ENCODE peak calls at places on chromosomes 6 and 20, in ten cellular contexts. One of them, this sample, is unnamed.

GRCh38 chr20:50642288-50642803 is 49.0 kb downstream of the RIPOR3 start:
- DNase-seq in CD4-positive, alpha-beta T cell: no peak
- DNase-seq in activated CD4-positive, CD25-positive, alpha-beta regulatory T cell: no peak
- DNase-seq in right atrium auricular region: no peak
- DNase-seq in stimulated activated naive CD8-positive, alpha-beta T cell treated with anti-CD3 and anti-CD28 coated beads, Interleukin-15, Interleukin-2, amounts not matched to agents 100 U/mL and 50 U/mL, for 24 hours: no peak
- DNase-seq in NCI-H1105 treated with DMSO at 0.1 percent for 48 hours: no peak
- DNase-seq in iris pigment epithelial cell: no peak
- DNase-seq in frontal cortex: no peak
- DNase-seq in progenitor cell of endocrine pancreas: no peak
- DNase-seq in posterior cingulate gyrus: no peak
- DNase-seq in this sample: no peak

GRCh38 chr6:22926613-22927348 is 357.4 kb downstream of the HDGFL1 start:
- DNase-seq in CD4-positive, alpha-beta T cell: no peak
- DNase-seq in activated CD4-positive, CD25-positive, alpha-beta regulatory T cell: no peak
- DNase-seq in right atrium auricular region: no peak
- DNase-seq in stimulated activated naive CD8-positive, alpha-beta T cell treated with anti-CD3 and anti-CD28 coated beads, Interleukin-15, Interleukin-2, amounts not matched to agents 100 U/mL and 50 U/mL, for 24 hours: no peak
- DNase-seq in NCI-H1105 treated with DMSO at 0.1 percent for 48 hours: no peak
- DNase-seq in iris pigment epithelial cell: no peak
- DNase-seq in frontal cortex: no peak
- DNase-seq in progenitor cell of endocrine pancreas: no peak
- DNase-seq in posterior cingulate gyrus: no peak
- DNase-seq in this sample: no peak

GRCh38 chr6:41551086-41551702 is 5.0 kb downstream of the FOXP4 start:
- DNase-seq in CD4-positive, alpha-beta T cell: no peak
- DNase-seq in activated CD4-positive, CD25-positive, alpha-beta regulatory T cell: no peak
- DNase-seq in right atrium auricular region: no peak
- DNase-seq in stimulated activated naive CD8-positive, alpha-beta T cell treated with anti-CD3 and anti-CD28 coated beads, Interleukin-15, Interleukin-2, amounts not matched to agents 100 U/mL and 50 U/mL, for 24 hours: no peak
- DNase-seq in NCI-H1105 treated with DMSO at 0.1 percent for 48 hours: peak; percentile 88
- DNase-seq in iris pigment epithelial cell: no peak
- DNase-seq in frontal cortex: no peak
- DNase-seq in progenitor cell of endocrine pancreas: no peak
- DNase-seq in posterior cingulate gyrus: no peak
- DNase-seq in this sample: no peak

GRCh38 chr20:24684954-24685691 is 215.7 kb downstream of the SYNDIG1 start:
- DNase-seq in CD4-positive, alpha-beta T cell: no peak
- DNase-seq in activated CD4-positive, CD25-positive, alpha-beta regulatory T cell: no peak
- DNase-seq in right atrium auricular region: no peak
- DNase-seq in stimulated activated naive CD8-positive, alpha-beta T cell treated with anti-CD3 and anti-CD28 coated beads, Interleukin-15, Interleukin-2, amounts not matched to agents 100 U/mL and 50 U/mL, for 24 hours: no peak
- DNase-seq in NCI-H1105 treated with DMSO at 0.1 percent for 48 hours: no peak
- DNase-seq in iris pigment epithelial cell: no peak
- DNase-seq in frontal cortex: no peak
- DNase-seq in progenitor cell of endocrine pancreas: no peak
- DNase-seq in posterior cingulate gyrus: no peak
- DNase-seq in this sample: no peak

GRCh38 chr6:11938285-11938890 is 73.7 kb upstream of the HIVEP1 start:
- DNase-seq in CD4-positive, alpha-beta T cell: no peak
- DNase-seq in activated CD4-positive, CD25-positive, alpha-beta regulatory T cell: no peak
- DNase-seq in right atrium auricular region: no peak
- DNase-seq in stimulated activated naive CD8-positive, alpha-beta T cell treated with anti-CD3 and anti-CD28 coated beads, Interleukin-15, Interleukin-2, amounts not matched to agents 100 U/mL and 50 U/mL, for 24 hours: no peak
- DNase-seq in NCI-H1105 treated with DMSO at 0.1 percent for 48 hours: no peak
- DNase-seq in iris pigment epithelial cell: no peak
- DNase-seq in frontal cortex: no peak
- DNase-seq in progenitor cell of endocrine pancreas: no peak
- DNase-seq in posterior cingulate gyrus: no peak
- DNase-seq in this sample: no peak

GRCh38 chr6:9405369-9405768 is 970.0 kb upstream of the SLC35B3 start:
- DNase-seq in CD4-positive, alpha-beta T cell: no peak
- DNase-seq in activated CD4-positive, CD25-positive, alpha-beta regulatory T cell: no peak
- DNase-seq in right atrium auricular region: no peak
- DNase-seq in stimulated activated naive CD8-positive, alpha-beta T cell treated with anti-CD3 and anti-CD28 coated beads, Interleukin-15, Interleukin-2, amounts not matched to agents 100 U/mL and 50 U/mL, for 24 hours: no peak
- DNase-seq in NCI-H1105 treated with DMSO at 0.1 percent for 48 hours: no peak
- DNase-seq in iris pigment epithelial cell: peak; percentile 70
- DNase-seq in frontal cortex: no peak
- DNase-seq in progenitor cell of endocrine pancreas: no peak
- DNase-seq in posterior cingulate gyrus: no peak
- DNase-seq in this sample: no peak

GRCh38 chr20:33460711-33461110 is 17.1 kb upstream of the SNTA1 start:
- DNase-seq in CD4-positive, alpha-beta T cell: no peak
- DNase-seq in activated CD4-positive, CD25-positive, alpha-beta regulatory T cell: no peak
- DNase-seq in right atrium auricular region: no peak
- DNase-seq in stimulated activated naive CD8-positive, alpha-beta T cell treated with anti-CD3 and anti-CD28 coated beads, Interleukin-15, Interleukin-2, amounts not matched to agents 100 U/mL and 50 U/mL, for 24 hours: no peak
- DNase-seq in NCI-H1105 treated with DMSO at 0.1 percent for 48 hours: no peak
- DNase-seq in iris pigment epithelial cell: no peak
- DNase-seq in frontal cortex: no peak
- DNase-seq in progenitor cell of endocrine pancreas: no peak
- DNase-seq in posterior cingulate gyrus: no peak
- DNase-seq in this sample: no peak

GRCh38 chr6:18845891-18846290 is 458.7 kb downstream of the RNF144B start:
- DNase-seq in CD4-positive, alpha-beta T cell: no peak
- DNase-seq in activated CD4-positive, CD25-positive, alpha-beta regulatory T cell: no peak
- DNase-seq in right atrium auricular region: no peak
- DNase-seq in stimulated activated naive CD8-positive, alpha-beta T cell treated with anti-CD3 and anti-CD28 coated beads, Interleukin-15, Interleukin-2, amounts not matched to agents 100 U/mL and 50 U/mL, for 24 hours: no peak
- DNase-seq in NCI-H1105 treated with DMSO at 0.1 percent for 48 hours: peak; percentile 89
- DNase-seq in iris pigment epithelial cell: no peak
- DNase-seq in frontal cortex: no peak
- DNase-seq in progenitor cell of endocrine pancreas: no peak
- DNase-seq in posterior cingulate gyrus: no peak
- DNase-seq in this sample: no peak

GRCh38 chr20:53428997-53429396 is 164.6 kb downstream of the ZNF217 start:
- DNase-seq in CD4-positive, alpha-beta T cell: no peak
- DNase-seq in activated CD4-positive, CD25-positive, alpha-beta regulatory T cell: no peak
- DNase-seq in right atrium auricular region: no peak
- DNase-seq in stimulated activated naive CD8-positive, alpha-beta T cell treated with anti-CD3 and anti-CD28 coated beads, Interleukin-15, Interleukin-2, amounts not matched to agents 100 U/mL and 50 U/mL, for 24 hours: no peak
- DNase-seq in NCI-H1105 treated with DMSO at 0.1 percent for 48 hours: no peak
- DNase-seq in iris pigment epithelial cell: no peak
- DNase-seq in frontal cortex: no peak
- DNase-seq in progenitor cell of endocrine pancreas: no peak
- DNase-seq in posterior cingulate gyrus: no peak
- DNase-seq in this sample: no peak

GRCh38 chr20:38156280-38156679 is 8.8 kb downstream of the TGM2 start:
- DNase-seq in CD4-positive, alpha-beta T cell: no peak
- DNase-seq in activated CD4-positive, CD25-positive, alpha-beta regulatory T cell: no peak
- DNase-seq in right atrium auricular region: no peak
- DNase-seq in stimulated activated naive CD8-positive, alpha-beta T cell treated with anti-CD3 and anti-CD28 coated beads, Interleukin-15, Interleukin-2, amounts not matched to agents 100 U/mL and 50 U/mL, for 24 hours: no peak
- DNase-seq in NCI-H1105 treated with DMSO at 0.1 percent for 48 hours: no peak
- DNase-seq in iris pigment epithelial cell: no peak
- DNase-seq in frontal cortex: no peak
- DNase-seq in progenitor cell of endocrine pancreas: no peak
- DNase-seq in posterior cingulate gyrus: no peak
- DNase-seq in this sample: no peak

GRCh38 chr6:138692978-138693909 is 80.3 kb upstream of the CCDC28A start:
- DNase-seq in CD4-positive, alpha-beta T cell: no peak
- DNase-seq in activated CD4-positive, CD25-positive, alpha-beta regulatory T cell: no peak
- DNase-seq in right atrium auricular region: no peak
- DNase-seq in stimulated activated naive CD8-positive, alpha-beta T cell treated with anti-CD3 and anti-CD28 coated beads, Interleukin-15, Interleukin-2, amounts not matched to agents 100 U/mL and 50 U/mL, for 24 hours: peak; percentile 39
- DNase-seq in NCI-H1105 treated with DMSO at 0.1 percent for 48 hours: peak; percentile 70
- DNase-seq in iris pigment epithelial cell: peak; percentile 79
- DNase-seq in frontal cortex: peak; percentile 69
- DNase-seq in progenitor cell of endocrine pancreas: peak; percentile 62
- DNase-seq in posterior cingulate gyrus: no peak
- DNase-seq in this sample: peak; percentile 38

GRCh38 chr6:20366082-20366834 is 35.4 kb upstream of the E2F3 start:
- DNase-seq in CD4-positive, alpha-beta T cell: peak; percentile 8
- DNase-seq in activated CD4-positive, CD25-positive, alpha-beta regulatory T cell: peak; percentile 27
- DNase-seq in right atrium auricular region: no peak
- DNase-seq in stimulated activated naive CD8-positive, alpha-beta T cell treated with anti-CD3 and anti-CD28 coated beads, Interleukin-15, Interleukin-2, amounts not matched to agents 100 U/mL and 50 U/mL, for 24 hours: peak; percentile 29
- DNase-seq in NCI-H1105 treated with DMSO at 0.1 percent for 48 hours: no peak
- DNase-seq in iris pigment epithelial cell: no peak
- DNase-seq in frontal cortex: no peak
- DNase-seq in progenitor cell of endocrine pancreas: no peak
- DNase-seq in posterior cingulate gyrus: peak; percentile 28
- DNase-seq in this sample: no peak

GRCh38 chr20:58131581-58132142 is 96.8 kb downstream of the ANKRD60 start:
- DNase-seq in CD4-positive, alpha-beta T cell: no peak
- DNase-seq in activated CD4-positive, CD25-positive, alpha-beta regulatory T cell: no peak
- DNase-seq in right atrium auricular region: peak; percentile 26
- DNase-seq in stimulated activated naive CD8-positive, alpha-beta T cell treated with anti-CD3 and anti-CD28 coated beads, Interleukin-15, Interleukin-2, amounts not matched to agents 100 U/mL and 50 U/mL, for 24 hours: no peak
- DNase-seq in NCI-H1105 treated with DMSO at 0.1 percent for 48 hours: peak; percentile 51
- DNase-seq in iris pigment epithelial cell: peak; percentile 91
- DNase-seq in frontal cortex: no peak
- DNase-seq in progenitor cell of endocrine pancreas: no peak
- DNase-seq in posterior cingulate gyrus: no peak
- DNase-seq in this sample: no peak

GRCh38 chr6:151716446-151717047 is 90.9 kb upstream of the ESR1 start:
- DNase-seq in CD4-positive, alpha-beta T cell: peak; percentile 4
- DNase-seq in activated CD4-positive, CD25-positive, alpha-beta regulatory T cell: no peak
- DNase-seq in right atrium auricular region: no peak
- DNase-seq in stimulated activated naive CD8-positive, alpha-beta T cell treated with anti-CD3 and anti-CD28 coated beads, Interleukin-15, Interleukin-2, amounts not matched to agents 100 U/mL and 50 U/mL, for 24 hours: no peak
- DNase-seq in NCI-H1105 treated with DMSO at 0.1 percent for 48 hours: peak; percentile 5
- DNase-seq in iris pigment epithelial cell: no peak
- DNase-seq in frontal cortex: no peak
- DNase-seq in progenitor cell of endocrine pancreas: no peak
- DNase-seq in posterior cingulate gyrus: no peak
- DNase-seq in this sample: no peak

GRCh38 chr20:55079917-55080316 is 604.5 kb downstream of the DOK5 start:
- DNase-seq in CD4-positive, alpha-beta T cell: no peak
- DNase-seq in activated CD4-positive, CD25-positive, alpha-beta regulatory T cell: no peak
- DNase-seq in right atrium auricular region: no peak
- DNase-seq in stimulated activated naive CD8-positive, alpha-beta T cell treated with anti-CD3 and anti-CD28 coated beads, Interleukin-15, Interleukin-2, amounts not matched to agents 100 U/mL and 50 U/mL, for 24 hours: no peak
- DNase-seq in NCI-H1105 treated with DMSO at 0.1 percent for 48 hours: no peak
- DNase-seq in iris pigment epithelial cell: no peak
- DNase-seq in frontal cortex: no peak
- DNase-seq in progenitor cell of endocrine pancreas: no peak
- DNase-seq in posterior cingulate gyrus: no peak
- DNase-seq in this sample: no peak

GRCh38 chr20:20719411-20719810 is 7.0 kb upstream of the RALGAPA2 start:
- DNase-seq in CD4-positive, alpha-beta T cell: no peak
- DNase-seq in activated CD4-positive, CD25-positive, alpha-beta regulatory T cell: no peak
- DNase-seq in right atrium auricular region: no peak
- DNase-seq in stimulated activated naive CD8-positive, alpha-beta T cell treated with anti-CD3 and anti-CD28 coated beads, Interleukin-15, Interleukin-2, amounts not matched to agents 100 U/mL and 50 U/mL, for 24 hours: no peak
- DNase-seq in NCI-H1105 treated with DMSO at 0.1 percent for 48 hours: no peak
- DNase-seq in iris pigment epithelial cell: no peak
- DNase-seq in frontal cortex: no peak
- DNase-seq in progenitor cell of endocrine pancreas: no peak
- DNase-seq in posterior cingulate gyrus: no peak
- DNase-seq in this sample: no peak

GRCh38 chr20:57330998-57331397 is 1.4 kb downstream of the SPO11 start:
- DNase-seq in CD4-positive, alpha-beta T cell: no peak
- DNase-seq in activated CD4-positive, CD25-positive, alpha-beta regulatory T cell: no peak
- DNase-seq in right atrium auricular region: no peak
- DNase-seq in stimulated activated naive CD8-positive, alpha-beta T cell treated with anti-CD3 and anti-CD28 coated beads, Interleukin-15, Interleukin-2, amounts not matched to agents 100 U/mL and 50 U/mL, for 24 hours: no peak
- DNase-seq in NCI-H1105 treated with DMSO at 0.1 percent for 48 hours: no peak
- DNase-seq in iris pigment epithelial cell: no peak
- DNase-seq in frontal cortex: peak; percentile 66
- DNase-seq in progenitor cell of endocrine pancreas: no peak
- DNase-seq in posterior cingulate gyrus: no peak
- DNase-seq in this sample: no peak

GRCh38 chr6:167096991-167097390 is 25.9 kb upstream of the CCR6 start:
- DNase-seq in CD4-positive, alpha-beta T cell: no peak
- DNase-seq in activated CD4-positive, CD25-positive, alpha-beta regulatory T cell: no peak
- DNase-seq in right atrium auricular region: no peak
- DNase-seq in stimulated activated naive CD8-positive, alpha-beta T cell treated with anti-CD3 and anti-CD28 coated beads, Interleukin-15, Interleukin-2, amounts not matched to agents 100 U/mL and 50 U/mL, for 24 hours: no peak
- DNase-seq in NCI-H1105 treated with DMSO at 0.1 percent for 48 hours: no peak
- DNase-seq in iris pigment epithelial cell: no peak
- DNase-seq in frontal cortex: no peak
- DNase-seq in progenitor cell of endocrine pancreas: no peak
- DNase-seq in posterior cingulate gyrus: no peak
- DNase-seq in this sample: no peak

GRCh38 chr6:138307816-138308727 is 69.6 kb upstream of the SMIM28 start:
- DNase-seq in CD4-positive, alpha-beta T cell: no peak
- DNase-seq in activated CD4-positive, CD25-positive, alpha-beta regulatory T cell: no peak
- DNase-seq in right atrium auricular region: no peak
- DNase-seq in stimulated activated naive CD8-positive, alpha-beta T cell treated with anti-CD3 and anti-CD28 coated beads, Interleukin-15, Interleukin-2, amounts not matched to agents 100 U/mL and 50 U/mL, for 24 hours: no peak
- DNase-seq in NCI-H1105 treated with DMSO at 0.1 percent for 48 hours: no peak
- DNase-seq in iris pigment epithelial cell: peak; percentile 27
- DNase-seq in frontal cortex: no peak
- DNase-seq in progenitor cell of endocrine pancreas: no peak
- DNase-seq in posterior cingulate gyrus: no peak
- DNase-seq in this sample: peak; percentile 5

GRCh38 chr6:140436023-140436811 is 1061.8 kb upstream of the CITED2 start:
- DNase-seq in CD4-positive, alpha-beta T cell: no peak
- DNase-seq in activated CD4-positive, CD25-positive, alpha-beta regulatory T cell: no peak
- DNase-seq in right atrium auricular region: no peak
- DNase-seq in stimulated activated naive CD8-positive, alpha-beta T cell treated with anti-CD3 and anti-CD28 coated beads, Interleukin-15, Interleukin-2, amounts not matched to agents 100 U/mL and 50 U/mL, for 24 hours: no peak
- DNase-seq in NCI-H1105 treated with DMSO at 0.1 percent for 48 hours: no peak
- DNase-seq in iris pigment epithelial cell: peak; percentile 95
- DNase-seq in frontal cortex: no peak
- DNase-seq in progenitor cell of endocrine pancreas: no peak
- DNase-seq in posterior cingulate gyrus: no peak
- DNase-seq in this sample: no peak

GRCh38 chr6:64889144-64889543 is 817.9 kb downstream of the EYS start:
- DNase-seq in CD4-positive, alpha-beta T cell: no peak
- DNase-seq in activated CD4-positive, CD25-positive, alpha-beta regulatory T cell: no peak
- DNase-seq in right atrium auricular region: no peak
- DNase-seq in stimulated activated naive CD8-positive, alpha-beta T cell treated with anti-CD3 and anti-CD28 coated beads, Interleukin-15, Interleukin-2, amounts not matched to agents 100 U/mL and 50 U/mL, for 24 hours: no peak
- DNase-seq in NCI-H1105 treated with DMSO at 0.1 percent for 48 hours: no peak
- DNase-seq in iris pigment epithelial cell: no peak
- DNase-seq in frontal cortex: no peak
- DNase-seq in progenitor cell of endocrine pancreas: no peak
- DNase-seq in posterior cingulate gyrus: no peak
- DNase-seq in this sample: no peak

GRCh38 chr6:31970604-31971271 is 1.2 kb downstream of the DXO start:
- DNase-seq in CD4-positive, alpha-beta T cell: no peak
- DNase-seq in activated CD4-positive, CD25-positive, alpha-beta regulatory T cell: no peak
- DNase-seq in right atrium auricular region: no peak
- DNase-seq in stimulated activated naive CD8-positive, alpha-beta T cell treated with anti-CD3 and anti-CD28 coated beads, Interleukin-15, Interleukin-2, amounts not matched to agents 100 U/mL and 50 U/mL, for 24 hours: no peak
- DNase-seq in NCI-H1105 treated with DMSO at 0.1 percent for 48 hours: peak; percentile 50
- DNase-seq in iris pigment epithelial cell: no peak
- DNase-seq in frontal cortex: no peak
- DNase-seq in progenitor cell of endocrine pancreas: no peak
- DNase-seq in posterior cingulate gyrus: no peak
- DNase-seq in this sample: no peak

GRCh38 chr20:63265891-63266515 is 6.6 kb upstream of the ARFGAP1 start:
- DNase-seq in CD4-positive, alpha-beta T cell: no peak
- DNase-seq in activated CD4-positive, CD25-positive, alpha-beta regulatory T cell: no peak
- DNase-seq in right atrium auricular region: no peak
- DNase-seq in stimulated activated naive CD8-positive, alpha-beta T cell treated with anti-CD3 and anti-CD28 coated beads, Interleukin-15, Interleukin-2, amounts not matched to agents 100 U/mL and 50 U/mL, for 24 hours: no peak
- DNase-seq in NCI-H1105 treated with DMSO at 0.1 percent for 48 hours: no peak
- DNase-seq in iris pigment epithelial cell: peak; percentile 18
- DNase-seq in frontal cortex: no peak
- DNase-seq in progenitor cell of endocrine pancreas: no peak
- DNase-seq in posterior cingulate gyrus: no peak
- DNase-seq in this sample: no peak

GRCh38 chr6:157075549-157076426 is 247.5 kb downstream of the TMEM242 start:
- DNase-seq in CD4-positive, alpha-beta T cell: no peak
- DNase-seq in activated CD4-positive, CD25-positive, alpha-beta regulatory T cell: no peak
- DNase-seq in right atrium auricular region: no peak
- DNase-seq in stimulated activated naive CD8-positive, alpha-beta T cell treated with anti-CD3 and anti-CD28 coated beads, Interleukin-15, Interleukin-2, amounts not matched to agents 100 U/mL and 50 U/mL, for 24 hours: peak; percentile 22
- DNase-seq in NCI-H1105 treated with DMSO at 0.1 percent for 48 hours: no peak
- DNase-seq in iris pigment epithelial cell: peak; percentile 44
- DNase-seq in frontal cortex: no peak
- DNase-seq in progenitor cell of endocrine pancreas: no peak
- DNase-seq in posterior cingulate gyrus: no peak
- DNase-seq in this sample: no peak

GRCh38 chr6:30500421-30501069 is 11.2 kb downstream of the HLA-E start:
- DNase-seq in CD4-positive, alpha-beta T cell: no peak
- DNase-seq in activated CD4-positive, CD25-positive, alpha-beta regulatory T cell: no peak
- DNase-seq in right atrium auricular region: no peak
- DNase-seq in stimulated activated naive CD8-positive, alpha-beta T cell treated with anti-CD3 and anti-CD28 coated beads, Interleukin-15, Interleukin-2, amounts not matched to agents 100 U/mL and 50 U/mL, for 24 hours: no peak
- DNase-seq in NCI-H1105 treated with DMSO at 0.1 percent for 48 hours: no peak
- DNase-seq in iris pigment epithelial cell: peak; percentile 61
- DNase-seq in frontal cortex: no peak
- DNase-seq in progenitor cell of endocrine pancreas: no peak
- DNase-seq in posterior cingulate gyrus: no peak
- DNase-seq in this sample: no peak